ENCODE peak calls at places on chromosomes 4 and X, in nine cellular contexts. One of them, this sample, is unnamed.

GRCh38 chrX:79081895-79082512 is 62.5 kb upstream of the GPR174 start:
- DNase-seq in HepG2: no peak
- DNase-seq in A549: peak; percentile 4
- DNase-seq in endodermal cell: no peak
- DNase-seq in esophagus squamous epithelium: no peak
- DNase-seq in neural progenitor cell: peak; percentile 31
- DNase-seq in spleen: no peak
- DNase-seq in CD8-positive, alpha-beta T cell: no peak
- DNase-seq in cardiac muscle cell: peak; percentile 51
- DNase-seq in this sample: no peak

GRCh38 chrX:138875472-138875871 is 164.0 kb upstream of the FGF13 start:
- DNase-seq in HepG2: no peak
- DNase-seq in A549: no peak
- DNase-seq in endodermal cell: no peak
- DNase-seq in esophagus squamous epithelium: no peak
- DNase-seq in neural progenitor cell: no peak
- DNase-seq in spleen: no peak
- DNase-seq in CD8-positive, alpha-beta T cell: no peak
- DNase-seq in cardiac muscle cell: no peak
- DNase-seq in this sample: no peak

GRCh38 chrX:147953976-147954375 is 27.2 kb upstream of the FMR1NB start:
- DNase-seq in HepG2: no peak
- DNase-seq in A549: no peak
- DNase-seq in endodermal cell: no peak
- DNase-seq in esophagus squamous epithelium: no peak
- DNase-seq in neural progenitor cell: no peak
- DNase-seq in spleen: peak; percentile 56
- DNase-seq in CD8-positive, alpha-beta T cell: no peak
- DNase-seq in cardiac muscle cell: no peak
- DNase-seq in this sample: no peak

GRCh38 chr4:165131247-165131832 is 18.7 kb upstream of the TMEM192 start:
- DNase-seq in HepG2: peak; percentile 57
- DNase-seq in A549: peak; percentile 39
- DNase-seq in endodermal cell: peak; percentile 94
- DNase-seq in esophagus squamous epithelium: no peak
- DNase-seq in neural progenitor cell: peak; percentile 69
- DNase-seq in spleen: no peak
- DNase-seq in CD8-positive, alpha-beta T cell: peak; percentile 63
- DNase-seq in cardiac muscle cell: peak; percentile 71
- DNase-seq in this sample: no peak

GRCh38 chr4:185592845-185593488 is 57.7 kb upstream of the PDLIM3 start:
- DNase-seq in HepG2: no peak
- DNase-seq in A549: no peak
- DNase-seq in endodermal cell: no peak
- DNase-seq in esophagus squamous epithelium: no peak
- DNase-seq in neural progenitor cell: no peak
- DNase-seq in spleen: no peak
- DNase-seq in CD8-positive, alpha-beta T cell: no peak
- DNase-seq in cardiac muscle cell: peak; percentile 61
- DNase-seq in this sample: no peak

GRCh38 chrX:122046226-122046625 is 998.8 kb downstream of the GLUD2 start:
- DNase-seq in HepG2: no peak
- DNase-seq in A549: no peak
- DNase-seq in endodermal cell: no peak
- DNase-seq in esophagus squamous epithelium: no peak
- DNase-seq in neural progenitor cell: no peak
- DNase-seq in spleen: no peak
- DNase-seq in CD8-positive, alpha-beta T cell: no peak
- DNase-seq in cardiac muscle cell: peak; percentile 25
- DNase-seq in this sample: no peak

GRCh38 chr4:102348701-102349100 is 3.4 kb upstream of the SLC39A8 start:
- DNase-seq in HepG2: no peak
- DNase-seq in A549: no peak
- DNase-seq in endodermal cell: no peak
- DNase-seq in esophagus squamous epithelium: no peak
- DNase-seq in neural progenitor cell: no peak
- DNase-seq in spleen: no peak
- DNase-seq in CD8-positive, alpha-beta T cell: no peak
- DNase-seq in cardiac muscle cell: no peak
- DNase-seq in this sample: no peak

GRCh38 chr4:15707363-15707715 is 4.5 kb downstream of the BST1 start:
- DNase-seq in HepG2: no peak
- DNase-seq in A549: no peak
- DNase-seq in endodermal cell: no peak
- DNase-seq in esophagus squamous epithelium: no peak
- DNase-seq in neural progenitor cell: no peak
- DNase-seq in spleen: no peak
- DNase-seq in CD8-positive, alpha-beta T cell: no peak
- DNase-seq in cardiac muscle cell: peak; percentile 16
- DNase-seq in this sample: no peak

GRCh38 chr4:159503243-159503642 is 400.4 kb downstream of the RAPGEF2 start:
- DNase-seq in HepG2: no peak
- DNase-seq in A549: no peak
- DNase-seq in endodermal cell: peak; percentile 52
- DNase-seq in esophagus squamous epithelium: no peak
- DNase-seq in neural progenitor cell: peak; percentile 83
- DNase-seq in spleen: no peak
- DNase-seq in CD8-positive, alpha-beta T cell: no peak
- DNase-seq in cardiac muscle cell: no peak
- DNase-seq in this sample: no peak

GRCh38 chrX:150765782-150766350 is 72.7 kb downstream of the MTMR1 start:
- DNase-seq in HepG2: no peak
- DNase-seq in A549: no peak
- DNase-seq in endodermal cell: peak; percentile 61
- DNase-seq in esophagus squamous epithelium: no peak
- DNase-seq in neural progenitor cell: no peak
- DNase-seq in spleen: no peak
- DNase-seq in CD8-positive, alpha-beta T cell: no peak
- DNase-seq in cardiac muscle cell: no peak
- DNase-seq in this sample: no peak

GRCh38 chr4:16472537-16472936 is 246.3 kb upstream of the TAPT1 start:
- DNase-seq in HepG2: no peak
- DNase-seq in A549: no peak
- DNase-seq in endodermal cell: no peak
- DNase-seq in esophagus squamous epithelium: no peak
- DNase-seq in neural progenitor cell: no peak
- DNase-seq in spleen: no peak
- DNase-seq in CD8-positive, alpha-beta T cell: no peak
- DNase-seq in cardiac muscle cell: no peak
- DNase-seq in this sample: no peak

GRCh38 chr4:5037553-5038551 is 13.4 kb upstream of the STK32B start:
- DNase-seq in HepG2: peak; percentile 38
- DNase-seq in A549: peak; percentile 47
- DNase-seq in endodermal cell: no peak
- DNase-seq in esophagus squamous epithelium: no peak
- DNase-seq in neural progenitor cell: no peak
- DNase-seq in spleen: no peak
- DNase-seq in CD8-positive, alpha-beta T cell: no peak
- DNase-seq in cardiac muscle cell: peak; percentile 91
- DNase-seq in this sample: no peak

GRCh38 chr4:13133700-13134099 is 350.4 kb downstream of the RAB28 start:
- DNase-seq in HepG2: no peak
- DNase-seq in A549: no peak
- DNase-seq in endodermal cell: no peak
- DNase-seq in esophagus squamous epithelium: no peak
- DNase-seq in neural progenitor cell: no peak
- DNase-seq in spleen: no peak
- DNase-seq in CD8-positive, alpha-beta T cell: no peak
- DNase-seq in cardiac muscle cell: no peak
- DNase-seq in this sample: no peak

GRCh38 chrX:27555514-27555913 is 34.6 kb upstream of the DCAF8L2 start:
- DNase-seq in HepG2: peak; percentile 41
- DNase-seq in A549: peak; percentile 4
- DNase-seq in endodermal cell: no peak
- DNase-seq in esophagus squamous epithelium: no peak
- DNase-seq in neural progenitor cell: peak; percentile 65
- DNase-seq in spleen: no peak
- DNase-seq in CD8-positive, alpha-beta T cell: no peak
- DNase-seq in cardiac muscle cell: peak; percentile 69
- DNase-seq in this sample: no peak

GRCh38 chrX:43969504-43970501 is 3.4 kb downstream of the NDP start:
- DNase-seq in HepG2: no peak
- DNase-seq in A549: no peak
- DNase-seq in endodermal cell: peak; percentile 54
- DNase-seq in esophagus squamous epithelium: no peak
- DNase-seq in neural progenitor cell: peak; percentile 79
- DNase-seq in spleen: no peak
- DNase-seq in CD8-positive, alpha-beta T cell: no peak
- DNase-seq in cardiac muscle cell: peak; percentile 50
- DNase-seq in this sample: no peak

GRCh38 chrX:2501246-2502102 is 698 bp upstream of the DHRSX start:
- DNase-seq in HepG2: no peak
- DNase-seq in A549: no peak
- DNase-seq in endodermal cell: no peak
- DNase-seq in esophagus squamous epithelium: no peak
- DNase-seq in neural progenitor cell: no peak
- DNase-seq in spleen: peak; percentile 82
- DNase-seq in CD8-positive, alpha-beta T cell: no peak
- DNase-seq in cardiac muscle cell: no peak
- DNase-seq in this sample: no peak

GRCh38 chr4:81606166-81606565 is 134.5 kb upstream of the RASGEF1B start:
- DNase-seq in HepG2: no peak
- DNase-seq in A549: no peak
- DNase-seq in endodermal cell: no peak
- DNase-seq in esophagus squamous epithelium: no peak
- DNase-seq in neural progenitor cell: no peak
- DNase-seq in spleen: no peak
- DNase-seq in CD8-positive, alpha-beta T cell: no peak
- DNase-seq in cardiac muscle cell: no peak
- DNase-seq in this sample: no peak

DNA sequence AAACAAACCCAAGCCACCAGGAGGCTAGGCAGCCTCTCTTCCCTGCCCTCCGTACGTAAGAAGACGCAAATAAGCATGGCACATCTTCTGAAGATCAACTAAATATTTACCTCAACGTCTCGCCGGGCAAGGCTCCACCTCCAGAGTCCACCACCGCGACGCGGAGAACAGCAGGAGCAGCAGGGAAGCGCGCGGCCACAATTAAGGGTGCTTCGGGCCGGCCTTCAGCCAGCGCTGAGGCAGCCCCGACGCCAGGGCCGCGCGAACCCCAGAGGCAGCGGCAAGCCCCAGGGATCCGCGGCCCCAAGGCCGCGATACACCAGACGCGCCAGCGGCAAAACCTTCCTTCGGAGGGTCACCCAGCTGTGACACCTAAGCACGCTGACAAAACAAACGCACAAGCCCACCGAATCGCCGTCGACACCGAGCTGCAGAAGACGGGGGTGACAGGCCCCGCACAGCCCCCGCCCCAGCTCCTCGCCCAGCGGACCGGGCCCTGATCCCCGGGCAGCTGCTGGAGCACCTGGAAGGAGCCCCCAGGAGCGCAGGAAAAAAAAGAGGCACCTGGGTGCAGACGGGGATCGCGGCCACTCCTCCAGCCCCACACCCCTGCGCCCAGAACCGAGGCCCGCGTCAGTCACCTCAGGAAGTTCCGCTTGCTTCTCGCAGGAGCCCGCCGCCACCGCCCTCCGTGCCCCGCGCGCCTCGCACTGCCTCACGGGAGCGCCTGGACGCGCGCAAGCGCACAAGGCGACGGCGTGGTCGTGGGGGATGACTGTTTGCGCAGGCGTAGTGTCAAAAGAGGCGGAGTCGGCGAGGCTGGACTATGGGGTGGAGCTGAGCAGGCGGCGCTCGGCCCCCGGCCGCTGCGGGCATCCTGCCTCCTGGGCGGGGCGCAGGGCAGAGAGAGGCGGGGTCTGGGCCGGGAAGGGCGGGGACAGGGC is at the start of the genes HAUS3 and POLN:
- DNase-seq in HepG2: peak; percentile 90
- DNase-seq in A549: peak; percentile 87
- DNase-seq in endodermal cell: peak; percentile 99
- DNase-seq in esophagus squamous epithelium: peak; percentile 93
- DNase-seq in neural progenitor cell: peak; percentile 99
- DNase-seq in spleen: peak; percentile 100
- DNase-seq in CD8-positive, alpha-beta T cell: peak; percentile 99
- DNase-seq in cardiac muscle cell: peak; percentile 98
- DNase-seq in this sample: peak; percentile 99
- H3K4me1 ChIP-seq in HepG2: peaks cover 70% of the 10 kb centered on the region
- H3K4me1 ChIP-seq in A549: peaks cover 26% of the 10 kb centered on the region
- H3K4me1 ChIP-seq in endodermal cell: peaks cover 3% of the 10 kb centered on the region
- H3K4me1 ChIP-seq in esophagus squamous epithelium: peaks cover 89% of the 10 kb centered on the region
- H3K4me1 ChIP-seq in neural progenitor cell: peaks cover 28% of the 10 kb centered on the region
- H3K4me1 ChIP-seq in spleen: peaks cover 42% of the 10 kb centered on the region
- H3K4me1 ChIP-seq in CD8-positive, alpha-beta T cell: peaks cover 40% of the 10 kb centered on the region
- H3K4me1 ChIP-seq in cardiac muscle cell: peaks cover 21% of the 10 kb centered on the region
- H3K4me1 ChIP-seq in this sample: peaks cover 69% of the 10 kb centered on the region

GRCh38 chrX:131747173-131747572 is 203.3 kb downstream of the OR13H1 start:
- DNase-seq in HepG2: no peak
- DNase-seq in A549: peak; percentile 62
- DNase-seq in endodermal cell: no peak
- DNase-seq in esophagus squamous epithelium: no peak
- DNase-seq in neural progenitor cell: no peak
- DNase-seq in spleen: peak; percentile 80
- DNase-seq in CD8-positive, alpha-beta T cell: no peak
- DNase-seq in cardiac muscle cell: no peak
- DNase-seq in this sample: no peak
- TF ChIP-seq CTCF in HepG2: no peak
- TF ChIP-seq CTCF in A549: peak; percentile 69
- TF ChIP-seq CTCF in endodermal cell: no peak
- TF ChIP-seq CTCF in esophagus squamous epithelium: peak; percentile 51
- TF ChIP-seq CTCF in neural progenitor cell: no peak
- TF ChIP-seq CTCF in spleen: peak; percentile 20
- TF ChIP-seq CTCF in CD8-positive, alpha-beta T cell: no peak
- TF ChIP-seq CTCF in cardiac muscle cell: no peak
- TF ChIP-seq CTCF in this sample: peak; percentile 38

GRCh38 chr4:142473960-142474338 is 372.2 kb downstream of the INPP4B start:
- DNase-seq in HepG2: no peak
- DNase-seq in A549: no peak
- DNase-seq in endodermal cell: no peak
- DNase-seq in esophagus squamous epithelium: no peak
- DNase-seq in neural progenitor cell: no peak
- DNase-seq in spleen: peak; percentile 40
- DNase-seq in CD8-positive, alpha-beta T cell: no peak
- DNase-seq in cardiac muscle cell: no peak
- DNase-seq in this sample: no peak
- H3K4me1 ChIP-seq in HepG2: no peaks in the 10 kb centered on the region
- H3K4me1 ChIP-seq in A549: peaks cover 34% of the 10 kb centered on the region
- H3K4me1 ChIP-seq in endodermal cell: no peaks in the 10 kb centered on the region
- H3K4me1 ChIP-seq in esophagus squamous epithelium: peaks cover 15% of the 10 kb centered on the region
- H3K4me1 ChIP-seq in neural progenitor cell: no peaks in the 10 kb centered on the region
- H3K4me1 ChIP-seq in spleen: no peaks in the 10 kb centered on the region
- H3K4me1 ChIP-seq in CD8-positive, alpha-beta T cell: peaks cover 4% of the 10 kb centered on the region
- H3K4me1 ChIP-seq in cardiac muscle cell: no peaks in the 10 kb centered on the region
- H3K4me1 ChIP-seq in this sample: no peaks in the 10 kb centered on the region

GRCh38 chr4:174828845-174829701 is at the start of gene GLRA3:
- DNase-seq in HepG2: peak; percentile 11
- DNase-seq in A549: peak; percentile 67
- DNase-seq in endodermal cell: peak; percentile 99
- DNase-seq in esophagus squamous epithelium: no peak
- DNase-seq in neural progenitor cell: peak; percentile 98
- DNase-seq in spleen: peak; percentile 81
- DNase-seq in CD8-positive, alpha-beta T cell: no peak
- DNase-seq in cardiac muscle cell: peak; percentile 44
- DNase-seq in this sample: no peak
- TF ChIP-seq CTCF in HepG2: no peak
- TF ChIP-seq CTCF in A549: no peak
- TF ChIP-seq CTCF in endodermal cell: peak; percentile 57
- TF ChIP-seq CTCF in esophagus squamous epithelium: no peak
- TF ChIP-seq CTCF in neural progenitor cell: peak; percentile 26
- TF ChIP-seq CTCF in spleen: no peak
- TF ChIP-seq CTCF in CD8-positive, alpha-beta T cell: no peak
- TF ChIP-seq CTCF in cardiac muscle cell: no peak
- TF ChIP-seq CTCF in this sample: no peak

This sample was measured in heart left ventricle.